ENCODE peak calls at places on chromosomes 3 and 15, in four cellular contexts. H is IMR-90, F is A549, Q is HepG2. T is an unnamed sample.
A peak's percentile ranks its signal among the peaks of the same experiment; 100 is the strongest.

GRCh38 chr3:177811111-177811510 is 613.8 kb upstream of the TBL1XR1 start:
- DNase-seq in H (no peak), F (no peak), Q (no peak), T (no peak)

GRCh38 chr3:170714151-170714550 is 128.3 kb upstream of the SLC7A14 start:
- DNase-seq in H (peak; percentile 82), F (no peak), Q (no peak), T (no peak)

GRCh38 chr15:101020945-101021344 is 101.8 kb downstream of the LRRK1 start:
- DNase-seq in H (no peak), F (no peak), Q (no peak), T (no peak)

GRCh38 chr15:42194502-42194901 is 13.6 kb downstream of the VPS39 start:
- DNase-seq in H (peak; percentile 62), F (no peak), Q (peak; percentile 82), T (no peak)

GRCh38 chr15:48555244-48555804 is 90.2 kb downstream of the FBN1 start:
- DNase-seq in H (peak; percentile 88), F (no peak), Q (no peak), T (peak; percentile 83)

GRCh38 chr15:84921121-84921520 is 36.7 kb downstream of the SLC28A1 start:
- DNase-seq in H (peak; percentile 9), F (no peak), Q (no peak), T (no peak)

GRCh38 chr3:55162031-55162784 is 234.3 kb upstream of the LRTM1 start:
- DNase-seq in H (peak; percentile 82), F (no peak), Q (no peak), T (no peak)

GRCh38 chr3:141050913-141051632 is at the start of gene SPSB4:
- DNase-seq in H (peak; percentile 27), F (peak; percentile 57), Q (peak; percentile 14), T (no peak)

GRCh38 chr3:13140596-13140995 is 67.4 kb upstream of the IQSEC1 start:
- DNase-seq in H (no peak), F (no peak), Q (no peak), T (no peak)

GRCh38 chr3:194800014-194800413 is 114.3 kb downstream of the FAM43A start:
- DNase-seq in H (no peak), F (no peak), Q (no peak), T (no peak)

GRCh38 chr15:39582977-39583585 is 2.2 kb downstream of the THBS1 start:
- DNase-seq in H (no peak), F (no peak), Q (no peak), T (no peak)

GRCh38 chr15:100765458-100766224 is 114.0 kb upstream of the ALDH1A3 start:
- DNase-seq in H (no peak), F (no peak), Q (no peak), T (no peak)

GRCh38 chr15:69976366-69976994 is 121.2 kb downstream of the TLE3 start:
- DNase-seq in H (peak; percentile 41), F (no peak), Q (peak; percentile 21), T (peak; percentile 40)

GRCh38 chr15:31476866-31477265 is 150.2 kb downstream of the KLF13 start:
- DNase-seq in H (no peak), F (no peak), Q (no peak), T (no peak)

GRCh38 chr15:34892963-34893591 is 76.5 kb downstream of the AQR start:
- DNase-seq in H (no peak), F (no peak), Q (no peak), T (no peak)

GRCh38 chr3:23807161-23808015 is 1.6 kb downstream of the UBE2E1 start:
- DNase-seq in H (peak; percentile 51), F (no peak), Q (no peak), T (peak; percentile 42)

GRCh38 chr15:39287322-39288195 is 293.3 kb upstream of the THBS1 start:
- DNase-seq in H (peak; percentile 73), F (no peak), Q (no peak), T (no peak)

GRCh38 chr3:15637131-15637951 is 35.8 kb downstream of the BTD start:
- DNase-seq in H (no peak), F (no peak), Q (no peak), T (no peak)

GRCh38 chr15:57767526-57767925 is 61.0 kb downstream of the POLR2M start:
- DNase-seq in H (no peak), F (no peak), Q (no peak), T (no peak)

GRCh38 chr3:100650651-100651611 is 41.5 kb downstream of the ADGRG7 start:
- DNase-seq in H (peak; percentile 54), F (no peak), Q (no peak), T (peak; percentile 13)

GRCh38 chr3:55524565-55525244 is 37.6 kb upstream of the WNT5A start:
- DNase-seq in H (peak; percentile 58), F (no peak), Q (no peak), T (no peak)

GRCh38 chr3:131174752-131175151 is 148.1 kb downstream of the NEK11 start:
- DNase-seq in H (no peak), F (no peak), Q (no peak), T (no peak)

GRCh38 chr15:94670436-94671034 is 439.2 kb downstream of the MCTP2 start:
- DNase-seq in H (peak; percentile 35), F (peak; percentile 39), Q (peak; percentile 39), T (peak; percentile 30)

GRCh38 chr15:94671845-94672524 is 440.6 kb downstream of the MCTP2 start:
- DNase-seq in H (peak; percentile 6), F (no peak), Q (no peak), T (peak; percentile 4)

GRCh38 chr15:94677202-94677790 is 445.9 kb downstream of the MCTP2 start:
- DNase-seq in H (no peak), F (no peak), Q (no peak), T (no peak)

GRCh38 chr15:94673801-94674200 is 442.4 kb downstream of the MCTP2 start:
- DNase-seq in H (no peak), F (no peak), Q (no peak), T (no peak)

GRCh38 chr15:94674251-94674650 is 442.9 kb downstream of the MCTP2 start:
- DNase-seq in H (no peak), F (no peak), Q (no peak), T (no peak)
- TF ChIP-seq MAZ in H (no peak), F (no peak), Q (no peak), T (no peak)

DNA sequence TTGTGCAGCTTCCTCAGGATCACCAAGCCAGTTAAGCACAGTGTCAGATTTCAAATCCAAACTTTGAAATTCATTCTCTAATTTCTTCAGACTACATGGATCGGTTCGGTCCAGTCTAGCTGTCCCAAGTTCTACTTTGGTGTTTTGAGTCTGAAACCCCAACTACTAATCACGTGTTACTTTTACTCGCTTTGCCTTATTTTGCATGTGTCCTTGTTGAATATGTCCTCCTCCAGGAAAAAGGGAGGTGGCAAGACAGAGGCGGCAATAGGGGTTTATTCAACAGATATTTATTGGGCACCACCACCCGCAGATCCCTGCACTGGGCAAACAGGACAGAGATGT is 496 bp upstream of the GXYLT2 start:
- DNase-seq in H (no peak), F (no peak), Q (no peak), T (no peak)
- TF ChIP-seq MAZ in H (no peak), F (no peak), Q (no peak), T (no peak)

GRCh38 chr3:74489393-74489792 is 125.1 kb downstream of the CNTN3 start:
- DNase-seq in H (peak; percentile 31), F (no peak), Q (no peak), T (no peak)
- TF ChIP-seq MAZ in H (no peak), F (no peak), Q (no peak), T (no peak)

GRCh38 chr3:40971191-40972168 is 227.8 kb upstream of the CTNNB1 start:
- DNase-seq in H (peak; percentile 86), F (peak; percentile 62), Q (peak; percentile 53), T (no peak)
- TF ChIP-seq MAZ in H (no peak), F (no peak), Q (no peak), T (no peak)

GRCh38 chr15:68704496-68705021 is 116.1 kb downstream of the ANP32A start:
- DNase-seq in H (peak; percentile 20), F (no peak), Q (no peak), T (peak; percentile 17)
- TF ChIP-seq MAZ in H (no peak), F (no peak), Q (no peak), T (no peak)

DNA sequence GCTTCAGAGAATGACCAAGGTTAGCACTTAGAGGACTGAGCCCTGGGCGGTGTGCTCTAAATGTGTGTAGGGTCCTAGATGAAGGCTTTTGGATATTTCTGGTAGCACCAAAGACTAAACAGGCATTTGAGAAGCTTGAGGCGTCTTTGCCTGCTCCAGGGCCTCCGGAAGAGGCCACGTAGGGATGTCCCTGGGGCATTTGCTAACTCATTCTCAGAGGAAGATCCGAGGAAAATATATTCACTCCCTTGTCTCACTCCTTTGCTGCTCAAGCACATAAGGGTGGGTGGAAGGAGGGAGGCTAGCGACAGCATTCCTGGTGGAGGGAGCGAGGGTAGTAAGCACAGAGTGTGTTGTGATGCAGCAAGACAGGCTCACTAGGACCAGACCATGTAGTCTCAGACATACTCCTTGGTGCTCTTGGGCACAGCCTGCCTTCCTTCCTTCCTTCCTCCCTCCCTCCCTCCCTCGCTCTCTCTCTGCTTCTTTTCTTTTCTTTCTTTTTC is 38.5 kb upstream of the XCR1 start:
- DNase-seq in H (no peak), F (no peak), Q (no peak), T (no peak)
- TF ChIP-seq MAZ in H (no peak), F (no peak), Q (no peak), T (no peak)

DNA sequence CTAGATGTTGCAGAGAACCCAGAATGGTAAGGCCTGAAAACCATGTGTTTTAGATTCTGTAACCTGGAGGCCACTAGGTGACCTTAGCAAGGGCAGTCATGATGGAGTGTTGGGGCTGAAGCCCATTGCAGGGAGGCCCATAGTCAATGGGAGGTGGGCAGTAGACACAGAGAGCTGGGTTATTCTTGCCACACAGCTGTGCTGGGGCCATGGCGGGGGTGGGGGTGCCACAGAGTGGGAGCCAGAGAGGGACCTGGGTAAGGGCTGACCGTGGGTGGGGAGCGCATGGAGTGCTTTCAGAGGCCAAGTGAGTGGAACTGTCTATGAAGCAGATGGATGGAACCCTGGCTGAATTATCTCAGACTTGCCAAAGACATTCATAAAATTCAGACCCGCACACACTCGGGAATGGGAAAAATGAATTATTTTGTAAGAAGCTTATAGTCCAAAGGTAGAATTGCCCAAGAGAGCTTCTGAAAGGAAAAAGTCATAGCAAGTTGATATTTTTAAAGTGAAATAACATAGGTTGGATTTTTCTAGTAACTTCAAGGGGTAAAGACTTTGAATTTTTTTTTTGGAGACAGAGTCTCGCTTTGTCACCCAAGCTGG is 53.9 kb downstream of the SMAD3 start:
- DNase-seq in H (no peak), F (no peak), Q (no peak), T (no peak)
- TF ChIP-seq MAZ in H (no peak), F (no peak), Q (no peak), T (no peak)

GRCh38 chr3:11246663-11246970 is 25.6 kb upstream of the ATG7 start:
- DNase-seq in H (no peak), F (no peak), Q (no peak), T (no peak)
- TF ChIP-seq MAZ in H (no peak), F (no peak), Q (no peak), T (no peak)

T was measured in K562.